ENCODE peak calls at places on chromosomes 5 and 9, in seven cellular contexts. One of them, this sample, is unnamed.

GRCh38 chr5:53037141-53037859 is 48.1 kb downstream of the ITGA2 start:
- DNase-seq in CD8-positive, alpha-beta memory T cell: no peak
- DNase-seq in left ventricle myocardium inferior: no peak
- DNase-seq in mucosa of descending colon: no peak
- DNase-seq in neural progenitor cell: no peak
- DNase-seq in dorsolateral prefrontal cortex: no peak
- DNase-seq in GM23248: peak
- DNase-seq in this sample: peak

GRCh38 chr5:72328172-72328571 is 8.0 kb downstream of the PTCD2 start:
- DNase-seq in mucosa of descending colon: no peak
- DNase-seq in left ventricle myocardium inferior: peak
- DNase-seq in CD8-positive, alpha-beta memory T cell: no peak
- DNase-seq in GM23248: peak
- DNase-seq in dorsolateral prefrontal cortex: peak
- DNase-seq in neural progenitor cell: no peak
- DNase-seq in this sample: no peak

GRCh38 chr5:16497546-16497945 is 31.9 kb upstream of the ZNF622 start:
- DNase-seq in left ventricle myocardium inferior: no peak
- DNase-seq in neural progenitor cell: no peak
- DNase-seq in GM23248: peak
- DNase-seq in mucosa of descending colon: no peak
- DNase-seq in CD8-positive, alpha-beta memory T cell: no peak
- DNase-seq in dorsolateral prefrontal cortex: no peak
- DNase-seq in this sample: no peak

GRCh38 chr5:106739127-106739526 is 931.6 kb downstream of the EFNA5 start:
- DNase-seq in neural progenitor cell: no peak
- DNase-seq in dorsolateral prefrontal cortex: no peak
- DNase-seq in CD8-positive, alpha-beta memory T cell: no peak
- DNase-seq in left ventricle myocardium inferior: no peak
- DNase-seq in mucosa of descending colon: no peak
- DNase-seq in GM23248: no peak
- DNase-seq in this sample: no peak

GRCh38 chr9:134535171-134535570 is 106.4 kb upstream of the COL5A1 start:
- DNase-seq in CD8-positive, alpha-beta memory T cell: no peak
- DNase-seq in GM23248: no peak
- DNase-seq in neural progenitor cell: no peak
- DNase-seq in dorsolateral prefrontal cortex: no peak
- DNase-seq in left ventricle myocardium inferior: peak
- DNase-seq in mucosa of descending colon: no peak
- DNase-seq in this sample: no peak

GRCh38 chr5:88792144-88792840 is 90.7 kb downstream of the MEF2C start:
- DNase-seq in dorsolateral prefrontal cortex: no peak
- DNase-seq in CD8-positive, alpha-beta memory T cell: no peak
- DNase-seq in mucosa of descending colon: no peak
- DNase-seq in neural progenitor cell: no peak
- DNase-seq in left ventricle myocardium inferior: no peak
- DNase-seq in GM23248: peak
- DNase-seq in this sample: peak

GRCh38 chr9:120235081-120235480 is 344.9 kb downstream of the CDK5RAP2 start:
- DNase-seq in CD8-positive, alpha-beta memory T cell: no peak
- DNase-seq in neural progenitor cell: no peak
- DNase-seq in mucosa of descending colon: no peak
- DNase-seq in left ventricle myocardium inferior: no peak
- DNase-seq in dorsolateral prefrontal cortex: no peak
- DNase-seq in GM23248: no peak
- DNase-seq in this sample: no peak

GRCh38 chr9:82117528-82117927 is 129.0 kb downstream of the SPATA31D1 start:
- DNase-seq in dorsolateral prefrontal cortex: no peak
- DNase-seq in neural progenitor cell: no peak
- DNase-seq in mucosa of descending colon: no peak
- DNase-seq in GM23248: no peak
- DNase-seq in CD8-positive, alpha-beta memory T cell: no peak
- DNase-seq in left ventricle myocardium inferior: no peak
- DNase-seq in this sample: no peak

GRCh38 chr5:2276101-2276500 is 393.4 kb upstream of the IRX4 start:
- DNase-seq in CD8-positive, alpha-beta memory T cell: no peak
- DNase-seq in dorsolateral prefrontal cortex: no peak
- DNase-seq in neural progenitor cell: no peak
- DNase-seq in left ventricle myocardium inferior: no peak
- DNase-seq in GM23248: no peak
- DNase-seq in mucosa of descending colon: no peak
- DNase-seq in this sample: no peak

GRCh38 chr9:136012651-136013050 is 51.5 kb upstream of the UBAC1 start:
- DNase-seq in CD8-positive, alpha-beta memory T cell: no peak
- DNase-seq in mucosa of descending colon: peak
- DNase-seq in left ventricle myocardium inferior: peak
- DNase-seq in GM23248: no peak
- DNase-seq in neural progenitor cell: no peak
- DNase-seq in dorsolateral prefrontal cortex: no peak
- DNase-seq in this sample: peak

GRCh38 chr9:122777935-122778671 is 10.6 kb upstream of the OR5C1 start:
- DNase-seq in GM23248: peak
- DNase-seq in mucosa of descending colon: no peak
- DNase-seq in neural progenitor cell: no peak
- DNase-seq in dorsolateral prefrontal cortex: no peak
- DNase-seq in left ventricle myocardium inferior: no peak
- DNase-seq in CD8-positive, alpha-beta memory T cell: no peak
- DNase-seq in this sample: peak

GRCh38 chr5:169531631-169532030 is 51.9 kb upstream of the SPDL1 start:
- DNase-seq in neural progenitor cell: no peak
- DNase-seq in GM23248: no peak
- DNase-seq in dorsolateral prefrontal cortex: no peak
- DNase-seq in mucosa of descending colon: no peak
- DNase-seq in CD8-positive, alpha-beta memory T cell: no peak
- DNase-seq in left ventricle myocardium inferior: no peak
- DNase-seq in this sample: no peak

GRCh38 chr9:86854898-86855523 is 92.3 kb downstream of the GAS1 start:
- DNase-seq in GM23248: peak
- DNase-seq in left ventricle myocardium inferior: no peak
- DNase-seq in mucosa of descending colon: no peak
- DNase-seq in CD8-positive, alpha-beta memory T cell: no peak
- DNase-seq in dorsolateral prefrontal cortex: no peak
- DNase-seq in neural progenitor cell: peak
- DNase-seq in this sample: peak

GRCh38 chr9:84140535-84141101 is 160.0 kb downstream of the RMI1 start:
- DNase-seq in left ventricle myocardium inferior: no peak
- DNase-seq in dorsolateral prefrontal cortex: no peak
- DNase-seq in mucosa of descending colon: peak
- DNase-seq in GM23248: peak
- DNase-seq in CD8-positive, alpha-beta memory T cell: no peak
- DNase-seq in neural progenitor cell: peak
- DNase-seq in this sample: peak

DNA sequence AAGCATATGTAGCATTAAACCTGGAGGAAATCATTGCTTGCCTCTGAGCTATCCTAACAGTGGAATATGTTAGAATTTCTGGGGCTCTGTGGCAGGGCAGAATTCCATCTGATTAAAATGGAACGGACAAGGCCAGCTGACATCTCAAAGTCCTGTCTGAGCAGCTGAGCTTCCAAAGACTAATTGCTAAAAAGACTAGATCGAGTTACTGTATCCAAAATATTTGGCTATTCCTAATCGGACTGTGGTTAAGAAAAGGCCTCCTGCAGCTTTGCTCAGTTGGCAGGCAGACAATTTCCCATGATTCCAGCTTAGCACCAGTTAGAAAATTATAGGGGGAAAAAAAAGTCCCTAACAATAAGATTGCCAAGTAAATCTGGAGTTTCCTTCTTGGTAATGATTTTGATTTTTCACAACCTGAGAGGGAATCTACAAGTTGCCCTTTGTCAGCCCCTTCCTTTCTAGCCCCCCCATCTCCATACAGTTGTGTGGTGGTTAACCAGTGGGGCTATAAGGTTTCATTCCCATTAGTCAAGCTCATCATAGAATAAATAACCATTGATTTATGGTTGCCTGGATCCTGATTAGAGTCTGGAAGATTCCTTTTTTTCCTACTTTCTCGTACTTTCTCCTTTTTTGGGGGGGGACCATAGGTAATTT is 26.4 kb downstream of the PTGR1 start:
- DNase-seq in dorsolateral prefrontal cortex: no peak
- DNase-seq in neural progenitor cell: no peak
- DNase-seq in GM23248: peak
- DNase-seq in mucosa of descending colon: no peak
- DNase-seq in CD8-positive, alpha-beta memory T cell: no peak
- DNase-seq in left ventricle myocardium inferior: no peak
- DNase-seq in this sample: peak
- H3K4me3 ChIP-seq in dorsolateral prefrontal cortex: no peak
- H3K4me3 ChIP-seq in neural progenitor cell: no peak
- H3K4me3 ChIP-seq in GM23248: no peak
- H3K4me3 ChIP-seq in mucosa of descending colon: no peak
- H3K4me3 ChIP-seq in CD8-positive, alpha-beta memory T cell: no peak
- H3K4me3 ChIP-seq in left ventricle myocardium inferior: no peak
- H3K4me3 ChIP-seq in this sample: no peak

DNA sequence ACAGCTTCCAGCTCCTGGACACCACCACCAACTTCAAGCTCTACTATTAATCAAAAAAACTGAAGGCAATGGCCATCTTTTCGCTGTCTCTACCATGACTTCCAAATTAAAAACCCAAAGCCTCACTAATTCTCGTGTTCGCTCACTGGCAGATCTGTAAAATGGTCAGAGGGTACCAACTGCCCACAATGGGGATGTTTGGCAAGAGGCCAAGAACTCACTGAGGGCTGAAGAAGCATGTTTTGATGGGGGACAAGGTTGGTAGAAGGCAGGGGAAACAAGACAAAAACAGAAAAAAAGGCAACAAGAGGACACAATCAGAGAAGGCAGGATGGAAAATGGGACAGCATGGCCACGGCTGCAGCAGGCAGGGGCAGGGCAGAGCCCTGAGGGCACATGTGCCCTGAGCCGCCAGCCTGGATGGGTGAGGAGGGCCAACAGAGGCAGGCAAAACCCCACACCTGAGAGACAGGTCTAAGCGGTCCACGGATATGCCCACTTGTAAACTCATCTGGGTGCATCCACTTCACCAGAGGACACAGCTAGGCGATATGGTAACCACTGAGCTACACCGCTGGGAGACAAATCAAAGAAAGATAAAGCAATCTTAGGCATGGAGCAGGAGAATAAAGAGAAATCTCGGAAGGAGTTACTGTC is 50.3 kb downstream of the PFDN1 start:
- DNase-seq in neural progenitor cell: no peak
- DNase-seq in mucosa of descending colon: no peak
- DNase-seq in GM23248: no peak
- DNase-seq in left ventricle myocardium inferior: no peak
- DNase-seq in dorsolateral prefrontal cortex: no peak
- DNase-seq in CD8-positive, alpha-beta memory T cell: no peak
- DNase-seq in this sample: no peak
- H3K4me3 ChIP-seq in neural progenitor cell: no peak
- H3K4me3 ChIP-seq in mucosa of descending colon: no peak
- H3K4me3 ChIP-seq in GM23248: no peak
- H3K4me3 ChIP-seq in left ventricle myocardium inferior: no peak
- H3K4me3 ChIP-seq in dorsolateral prefrontal cortex: no peak
- H3K4me3 ChIP-seq in CD8-positive, alpha-beta memory T cell: no peak
- H3K4me3 ChIP-seq in this sample: no peak

GRCh38 chr9:101381118-101381517 is 3.7 kb downstream of the BAAT start:
- DNase-seq in CD8-positive, alpha-beta memory T cell: no peak
- DNase-seq in neural progenitor cell: no peak
- DNase-seq in GM23248: no peak
- DNase-seq in dorsolateral prefrontal cortex: no peak
- DNase-seq in left ventricle myocardium inferior: no peak
- DNase-seq in mucosa of descending colon: no peak
- DNase-seq in this sample: no peak

GRCh38 chr9:101380295-101380694 is 4.5 kb downstream of the BAAT start:
- DNase-seq in GM23248: no peak
- DNase-seq in dorsolateral prefrontal cortex: no peak
- DNase-seq in left ventricle myocardium inferior: no peak
- DNase-seq in mucosa of descending colon: no peak
- DNase-seq in CD8-positive, alpha-beta memory T cell: no peak
- DNase-seq in neural progenitor cell: peak
- DNase-seq in this sample: no peak

GRCh38 chr9:101381833-101382342 is 2.9 kb downstream of the BAAT start:
- DNase-seq in GM23248: no peak
- DNase-seq in neural progenitor cell: no peak
- DNase-seq in CD8-positive, alpha-beta memory T cell: no peak
- DNase-seq in dorsolateral prefrontal cortex: no peak
- DNase-seq in mucosa of descending colon: no peak
- DNase-seq in left ventricle myocardium inferior: no peak
- DNase-seq in this sample: no peak

GRCh38 chr9:101387871-101388506 is 3.2 kb upstream of the BAAT start:
- DNase-seq in neural progenitor cell: peak
- DNase-seq in GM23248: peak
- DNase-seq in dorsolateral prefrontal cortex: no peak
- DNase-seq in CD8-positive, alpha-beta memory T cell: no peak
- DNase-seq in mucosa of descending colon: no peak
- DNase-seq in left ventricle myocardium inferior: no peak
- DNase-seq in this sample: peak

GRCh38 chr9:101383361-101383760 is 1.4 kb downstream of the BAAT start:
- DNase-seq in left ventricle myocardium inferior: no peak
- DNase-seq in GM23248: peak
- DNase-seq in mucosa of descending colon: no peak
- DNase-seq in neural progenitor cell: no peak
- DNase-seq in CD8-positive, alpha-beta memory T cell: no peak
- DNase-seq in dorsolateral prefrontal cortex: no peak
- DNase-seq in this sample: no peak
- H3K4me3 ChIP-seq in left ventricle myocardium inferior: no peak
- H3K4me3 ChIP-seq in GM23248: no peak
- H3K4me3 ChIP-seq in mucosa of descending colon: no peak
- H3K4me3 ChIP-seq in neural progenitor cell: no peak
- H3K4me3 ChIP-seq in CD8-positive, alpha-beta memory T cell: no peak
- H3K4me3 ChIP-seq in dorsolateral prefrontal cortex: no peak
- H3K4me3 ChIP-seq in this sample: no peak

GRCh38 chr5:62137628-62138027 is 168.4 kb upstream of the KIF2A start:
- DNase-seq in left ventricle myocardium inferior: no peak
- DNase-seq in mucosa of descending colon: no peak
- DNase-seq in CD8-positive, alpha-beta memory T cell: no peak
- DNase-seq in dorsolateral prefrontal cortex: no peak
- DNase-seq in neural progenitor cell: no peak
- DNase-seq in GM23248: no peak
- DNase-seq in this sample: no peak

GRCh38 chr5:62138607-62139006 is 167.4 kb upstream of the KIF2A start:
- DNase-seq in dorsolateral prefrontal cortex: no peak
- DNase-seq in mucosa of descending colon: no peak
- DNase-seq in CD8-positive, alpha-beta memory T cell: no peak
- DNase-seq in neural progenitor cell: peak
- DNase-seq in GM23248: no peak
- DNase-seq in left ventricle myocardium inferior: no peak
- DNase-seq in this sample: no peak

GRCh38 chr5:62142351-62142750 is 163.7 kb upstream of the KIF2A start:
- DNase-seq in neural progenitor cell: no peak
- DNase-seq in CD8-positive, alpha-beta memory T cell: no peak
- DNase-seq in GM23248: no peak
- DNase-seq in dorsolateral prefrontal cortex: no peak
- DNase-seq in left ventricle myocardium inferior: no peak
- DNase-seq in mucosa of descending colon: no peak
- DNase-seq in this sample: no peak

GRCh38 chr5:62143268-62144229 is 162.5 kb upstream of the KIF2A start:
- DNase-seq in GM23248: peak
- DNase-seq in neural progenitor cell: peak
- DNase-seq in CD8-positive, alpha-beta memory T cell: no peak
- DNase-seq in dorsolateral prefrontal cortex: no peak
- DNase-seq in left ventricle myocardium inferior: no peak
- DNase-seq in mucosa of descending colon: no peak
- DNase-seq in this sample: peak

DNA sequence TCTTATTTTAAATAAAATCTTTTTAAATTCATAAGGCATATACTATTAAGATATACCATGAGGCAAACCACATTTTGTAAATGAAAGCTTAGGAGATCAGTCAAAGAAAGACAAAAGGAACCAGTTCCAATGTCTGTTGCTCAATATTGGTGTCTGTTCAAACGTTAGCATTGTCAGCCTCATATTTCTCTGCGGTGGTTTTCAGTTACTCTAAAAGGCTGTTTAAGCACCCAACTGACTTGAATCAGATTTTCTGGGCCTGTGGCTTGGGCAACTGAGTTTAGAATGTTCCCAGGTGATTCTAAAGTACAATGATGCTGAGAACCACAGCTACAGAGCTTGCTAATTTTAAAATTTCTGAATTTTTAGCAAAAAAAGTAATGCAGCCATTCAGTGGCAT is 166.3 kb upstream of the KIF2A start:
- DNase-seq in GM23248: no peak
- DNase-seq in dorsolateral prefrontal cortex: no peak
- DNase-seq in mucosa of descending colon: no peak
- DNase-seq in left ventricle myocardium inferior: no peak
- DNase-seq in neural progenitor cell: no peak
- DNase-seq in CD8-positive, alpha-beta memory T cell: no peak
- DNase-seq in this sample: no peak
- H3K4me3 ChIP-seq in GM23248: no peak
- H3K4me3 ChIP-seq in dorsolateral prefrontal cortex: no peak
- H3K4me3 ChIP-seq in mucosa of descending colon: no peak
- H3K4me3 ChIP-seq in left ventricle myocardium inferior: no peak
- H3K4me3 ChIP-seq in neural progenitor cell: no peak
- H3K4me3 ChIP-seq in CD8-positive, alpha-beta memory T cell: no peak
- H3K4me3 ChIP-seq in this sample: no peak

This sample was measured in choroid plexus epithelial cell.